ENCODE peak calls at places on chromosomes 1 and 21, in seven cellular contexts. J, L, M, N, V, I and G are unnamed samples.
A peak's percentile ranks its signal among the peaks of the same experiment; 100 is the strongest.

GRCh38 chr1:220817907-220818306 is 31.2 kb downstream of the MTARC1 start:
- DNase-seq in J (no peak), M (no peak), L (no peak), N (no peak), V (no peak), I (no peak), G (peak; percentile 52)

GRCh38 chr1:1250828-1251284 is 4.3 kb upstream of the C1QTNF12 start:
- DNase-seq in L (peak; percentile 64), V (no peak), M (peak; percentile 66), I (no peak), J (peak; percentile 31), N (peak; percentile 69), G (no peak)

GRCh38 chr1:53319296-53320101 is 8.4 kb downstream of the LRP8 start:
- DNase-seq in N (no peak), I (no peak), J (peak; percentile 93), L (no peak), V (no peak), M (no peak), G (no peak)

GRCh38 chr1:66528580-66528979 is 5.4 kb upstream of the SGIP1 start:
- DNase-seq in V (no peak), I (no peak), M (no peak), N (no peak), J (no peak), L (no peak), G (no peak)

GRCh38 chr1:184393924-184394323 is 7.1 kb downstream of the C1orf21 start:
- DNase-seq in I (no peak), J (no peak), M (no peak), N (no peak), V (no peak), L (no peak), G (peak; percentile 35)

GRCh38 chr1:7555391-7556185 is 215.5 kb upstream of the VAMP3 start:
- DNase-seq in V (no peak), J (no peak), M (no peak), L (no peak), I (no peak), N (no peak), G (no peak)

GRCh38 chr21:45979651-45980050 is 1.9 kb upstream of the COL6A1 start:
- DNase-seq in N (no peak), M (no peak), V (no peak), I (no peak), L (no peak), J (no peak), G (no peak)

GRCh38 chr1:206709322-206709721 is 24.6 kb downstream of the MAPKAPK2 start:
- DNase-seq in J (no peak), V (no peak), L (no peak), I (no peak), M (no peak), N (no peak), G (no peak)

GRCh38 chr1:203072911-203073310 is 12.9 kb downstream of the MYOG start:
- DNase-seq in I (no peak), V (no peak), L (no peak), M (no peak), N (no peak), J (no peak), G (peak; percentile 4)

GRCh38 chr1:5579966-5580365 is 412.3 kb downstream of the NPHP4 start:
- DNase-seq in I (no peak), V (no peak), J (no peak), L (no peak), N (no peak), M (no peak), G (no peak)

GRCh38 chr1:241605146-241605805 is 34.9 kb downstream of the CHML start:
- DNase-seq in M (no peak), N (no peak), L (no peak), J (no peak), V (no peak), I (no peak), G (no peak)

GRCh38 chr1:6545276-6545934 is 8.9 kb downstream of the NOL9 start:
- DNase-seq in J (no peak), N (no peak), M (no peak), L (no peak), I (no peak), V (no peak), G (peak; percentile 12)

GRCh38 chr1:43634729-43635128 is 15.2 kb upstream of the KDM4A start:
- DNase-seq in M (no peak), N (no peak), L (no peak), V (no peak), I (no peak), J (no peak), G (no peak)

GRCh38 chr1:154431586-154432373 is 26.6 kb downstream of the IL6R start:
- DNase-seq in M (no peak), V (no peak), L (no peak), J (no peak), I (no peak), N (no peak), G (peak; percentile 99)